ENCODE peak calls at places on chromosomes 11 and 22, in seven cellular contexts. P is HCT116, T is H1, H is HepG2, N is GM12878, Z is SK-N-SH, R is K562. O is an unnamed sample.
A peak's percentile ranks its signal among the peaks of the same experiment; 100 is the strongest.

GRCh38 chr11:95363710-95364109 is 132.7 kb upstream of the SESN3 start:
- DNase-seq in P (no peak), T (no peak), Z (no peak), H (peak; percentile 16), N (no peak), R (no peak), O (no peak)

GRCh38 chr11:1152316-1153104 is 5.2 kb upstream of the MUC5AC start:
- DNase-seq in N (no peak), T (no peak), R (no peak), Z (peak; percentile 16), P (no peak), H (peak; percentile 12), O (no peak)

GRCh38 chr11:66332371-66333219 is 3.6 kb downstream of the RIN1 start:
- DNase-seq in T (no peak), N (no peak), H (no peak), Z (peak; percentile 12), P (no peak), R (no peak), O (no peak)

GRCh38 chr11:8075119-8075726 is 5.8 kb upstream of the TUB start:
- DNase-seq in P (no peak), H (no peak), N (no peak), T (no peak), Z (no peak), R (no peak), O (no peak)

GRCh38 chr11:116579857-116580727 is 192.7 kb downstream of the BUD13 start:
- DNase-seq in T (no peak), H (peak; percentile 83), P (no peak), N (no peak), R (no peak), Z (no peak), O (no peak)

GRCh38 chr22:43142881-43143562 is at the start of gene MCAT:
- DNase-seq in R (peak; percentile 84), N (peak; percentile 28), P (no peak), T (peak; percentile 44), Z (peak; percentile 89), H (peak; percentile 61), O (peak; percentile 66)

GRCh38 chr22:19776433-19777031 is 16.0 kb downstream of the TBX1 start:
- DNase-seq in T (no peak), N (no peak), P (no peak), Z (no peak), R (peak; percentile 90), H (no peak), O (no peak)

GRCh38 chr11:64241175-64241429 is 207 bp downstream of the FKBP2 start:
- DNase-seq in R (no peak), Z (no peak), T (no peak), N (peak; percentile 91), P (no peak), H (no peak), O (peak; percentile 90)

GRCh38 chr11:67523556-67524479 is 572 bp upstream of the CABP2 start:
- DNase-seq in R (peak; percentile 38), Z (no peak), H (no peak), N (no peak), T (no peak), P (no peak), O (no peak)

GRCh38 chr11:123481647-123482046 is 51.6 kb downstream of the GRAMD1B start:
- DNase-seq in N (no peak), H (no peak), R (no peak), T (no peak), Z (no peak), P (no peak), O (no peak)

GRCh38 chr22:43314611-43315010 is 28.6 kb downstream of the SCUBE1 start:
- DNase-seq in N (no peak), T (no peak), Z (no peak), H (no peak), P (no peak), R (no peak), O (no peak)

GRCh38 chr22:38218661-38219331 is 17.0 kb downstream of the MAFF start:
- DNase-seq in T (peak; percentile 76), N (no peak), R (no peak), Z (no peak), H (peak; percentile 76), P (peak; percentile 75), O (peak; percentile 35)

GRCh38 chr11:40722179-40722795 is 737.2 kb downstream of the LRRC4C start:
- DNase-seq in Z (peak; percentile 44), T (no peak), H (peak; percentile 15), N (no peak), P (no peak), R (peak; percentile 7), O (peak; percentile 85)

GRCh38 chr11:9868641-9869040 is 204.8 kb downstream of the SWAP70 start:
- DNase-seq in T (no peak), N (no peak), P (no peak), Z (peak; percentile 13), R (no peak), H (no peak), O (peak; percentile 65)

GRCh38 chr11:2837096-2837601 is 48.4 kb downstream of the CDKN1C start:
- DNase-seq in P (peak; percentile 18), N (no peak), H (peak; percentile 62), R (peak; percentile 85), Z (peak; percentile 73), T (no peak), O (peak; percentile 54)

GRCh38 chr11:112652786-112653390 is 308.3 kb upstream of the NCAM1 start:
- DNase-seq in Z (no peak), H (no peak), T (no peak), N (no peak), P (no peak), R (no peak), O (no peak)

GRCh38 chr22:43860126-43860525 is 2.2 kb downstream of the SULT4A1 start:
- DNase-seq in H (no peak), N (no peak), T (no peak), P (no peak), R (no peak), Z (no peak), O (no peak)

GRCh38 chr11:35598254-35599125 is 19.8 kb upstream of the FJX1 start:
- DNase-seq in P (no peak), Z (no peak), N (peak; percentile 40), H (no peak), R (no peak), T (no peak), O (no peak)

GRCh38 chr11:13277719-13278619 is at the start of gene BMAL1:
- DNase-seq in H (no peak), T (no peak), P (no peak), R (no peak), Z (peak; percentile 78), N (no peak), O (peak; percentile 4)

GRCh38 chr11:2208691-2209369 is 37.2 kb upstream of the TH start:
- DNase-seq in T (no peak), H (peak; percentile 12), R (no peak), Z (peak; percentile 72), P (no peak), N (no peak), O (peak; percentile 63)

GRCh38 chr11:110951609-110952008 is 239.4 kb upstream of the ARHGAP20 start:
- DNase-seq in P (no peak), H (no peak), N (peak; percentile 19), Z (no peak), R (no peak), T (no peak), O (no peak)

GRCh38 chr22:29156507-29156906 is 49.2 kb upstream of the EMID1 start:
- DNase-seq in R (no peak), Z (no peak), H (peak; percentile 20), P (no peak), T (no peak), N (no peak), O (peak; percentile 15)

GRCh38 chr11:69958308-69958707 is 119.8 kb upstream of the ANO1 start:
- DNase-seq in T (no peak), Z (no peak), P (no peak), N (no peak), H (no peak), R (no peak), O (peak; percentile 37)

GRCh38 chr11:121421149-121421906 is 30.8 kb upstream of the SORL1 start:
- DNase-seq in P (no peak), T (no peak), Z (no peak), H (no peak), R (peak; percentile 19), N (no peak), O (no peak)

DNA sequence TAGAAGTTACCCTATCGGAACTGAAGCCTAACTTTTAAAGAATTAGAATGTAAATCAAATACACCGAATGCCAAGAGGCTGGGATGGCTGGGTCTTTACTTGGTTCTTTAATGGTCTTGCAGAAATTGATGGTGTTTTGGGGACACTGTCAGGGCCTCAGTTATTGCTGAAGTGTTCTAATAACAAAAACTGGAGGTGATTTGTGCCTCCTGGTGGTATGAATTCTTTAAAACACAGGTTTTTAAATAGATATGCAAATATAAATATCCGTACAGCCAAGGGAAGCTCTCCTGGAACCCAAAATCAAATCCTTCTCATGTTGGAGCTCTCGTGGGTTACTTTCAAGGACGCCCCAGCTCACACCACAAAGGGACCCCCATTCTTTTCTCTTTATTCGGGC is 19.3 kb upstream of the TMPRSS5 start:
- DNase-seq in Z (no peak), P (no peak), H (no peak), N (no peak), R (no peak), T (no peak), O (no peak)
- TF ChIP-seq JUND in Z (no peak), P (no peak), H (no peak), N (no peak), R (no peak), T (no peak), O (no peak)

GRCh38 chr11:34341096-34341495 is 16.7 kb downstream of the ABTB2 start:
- DNase-seq in N (no peak), Z (no peak), P (no peak), T (no peak), H (no peak), R (no peak), O (no peak)

GRCh38 chr11:34343686-34344085 is 14.1 kb downstream of the ABTB2 start:
- DNase-seq in Z (no peak), N (no peak), P (no peak), H (no peak), T (no peak), R (no peak), O (no peak)

GRCh38 chr11:34343153-34343552 is 14.7 kb downstream of the ABTB2 start:
- DNase-seq in H (no peak), P (no peak), N (no peak), T (no peak), R (no peak), Z (no peak), O (no peak)

GRCh38 chr11:34340653-34341052 is 17.2 kb downstream of the ABTB2 start:
- DNase-seq in N (no peak), Z (no peak), P (no peak), T (no peak), H (no peak), R (no peak), O (no peak)

GRCh38 chr11:34342008-34342533 is 15.7 kb downstream of the ABTB2 start:
- DNase-seq in P (no peak), H (no peak), N (no peak), T (no peak), R (no peak), Z (no peak), O (peak; percentile 57)
- TF ChIP-seq JUND in P (no peak), H (no peak), N (no peak), T (no peak), R (no peak), Z (no peak), O (no peak)

GRCh38 chr11:61814958-61815789 is 1.6 kb downstream of the FADS1 start:
- DNase-seq in N (peak; percentile 87), T (peak; percentile 97), H (peak; percentile 96), R (peak; percentile 93), Z (peak; percentile 95), P (peak; percentile 97), O (peak; percentile 97)
- TF ChIP-seq JUND in N (no peak), T (no peak), H (no peak), R (no peak), Z (no peak), P (no peak), O (no peak)

GRCh38 chr11:90656171-90656570 is 433.3 kb upstream of the CHORDC1 start:
- DNase-seq in P (no peak), Z (no peak), H (no peak), N (no peak), T (no peak), R (no peak), O (no peak)

GRCh38 chr11:90661233-90661632 is 438.4 kb upstream of the CHORDC1 start:
- DNase-seq in P (no peak), N (no peak), H (no peak), R (no peak), Z (no peak), T (no peak), O (no peak)
- TF ChIP-seq JUND in P (no peak), N (no peak), H (no peak), R (no peak), Z (no peak), T (no peak), O (no peak)